ENCODE peak calls at places on chromosome 21, in ten cellular contexts. One of them, this sample, is unnamed.

GRCh38 chr21:17988038-17988437 is 168.9 kb upstream of the C21orf91 start:
- DNase-seq in heart left ventricle: no peak
- DNase-seq in caudate nucleus: no peak
- DNase-seq in nucleus accumbens: no peak
- DNase-seq in neural progenitor cell: no peak
- DNase-seq in T-helper 1 cell: no peak
- DNase-seq in anterior cingulate cortex: no peak
- DNase-seq in activated gamma-delta T cell: no peak
- DNase-seq in T-helper 9 cell: no peak
- DNase-seq in Ammon's horn: no peak
- DNase-seq in this sample: no peak

GRCh38 chr21:29885491-29885890 is 54.3 kb downstream of the GRIK1 start:
- DNase-seq in caudate nucleus: no peak
- DNase-seq in anterior cingulate cortex: no peak
- DNase-seq in nucleus accumbens: no peak
- DNase-seq in Ammon's horn: no peak
- DNase-seq in heart left ventricle: no peak
- DNase-seq in T-helper 1 cell: no peak
- DNase-seq in neural progenitor cell: no peak
- DNase-seq in activated gamma-delta T cell: no peak
- DNase-seq in T-helper 9 cell: no peak
- DNase-seq in this sample: no peak

GRCh38 chr21:40176732-40177131 is 309.5 kb downstream of the PCP4 start:
- DNase-seq in T-helper 1 cell: no peak
- DNase-seq in activated gamma-delta T cell: no peak
- DNase-seq in heart left ventricle: no peak
- DNase-seq in caudate nucleus: no peak
- DNase-seq in Ammon's horn: peak; percentile 30
- DNase-seq in nucleus accumbens: no peak
- DNase-seq in anterior cingulate cortex: no peak
- DNase-seq in T-helper 9 cell: no peak
- DNase-seq in neural progenitor cell: peak; percentile 6
- DNase-seq in this sample: no peak

GRCh38 chr21:41643246-41643966 is 123.4 kb downstream of the RIPK4 start:
- DNase-seq in T-helper 1 cell: no peak
- DNase-seq in caudate nucleus: no peak
- DNase-seq in neural progenitor cell: no peak
- DNase-seq in Ammon's horn: no peak
- DNase-seq in T-helper 9 cell: no peak
- DNase-seq in activated gamma-delta T cell: no peak
- DNase-seq in nucleus accumbens: no peak
- DNase-seq in anterior cingulate cortex: no peak
- DNase-seq in heart left ventricle: no peak
- DNase-seq in this sample: no peak

GRCh38 chr21:32253215-32253641 is 25.6 kb downstream of the MIS18A start:
- DNase-seq in activated gamma-delta T cell: no peak
- DNase-seq in heart left ventricle: peak; percentile 66
- DNase-seq in anterior cingulate cortex: no peak
- DNase-seq in nucleus accumbens: no peak
- DNase-seq in T-helper 9 cell: no peak
- DNase-seq in caudate nucleus: no peak
- DNase-seq in Ammon's horn: no peak
- DNase-seq in neural progenitor cell: no peak
- DNase-seq in T-helper 1 cell: no peak
- DNase-seq in this sample: no peak

GRCh38 chr21:42236014-42236413 is 17.1 kb downstream of the ABCG1 start:
- DNase-seq in neural progenitor cell: no peak
- DNase-seq in nucleus accumbens: no peak
- DNase-seq in Ammon's horn: no peak
- DNase-seq in T-helper 1 cell: no peak
- DNase-seq in heart left ventricle: peak; percentile 82
- DNase-seq in T-helper 9 cell: no peak
- DNase-seq in activated gamma-delta T cell: no peak
- DNase-seq in caudate nucleus: no peak
- DNase-seq in anterior cingulate cortex: no peak
- DNase-seq in this sample: no peak

GRCh38 chr21:15018382-15018781 is 46.4 kb downstream of the NRIP1 start:
- DNase-seq in nucleus accumbens: no peak
- DNase-seq in T-helper 1 cell: no peak
- DNase-seq in caudate nucleus: no peak
- DNase-seq in T-helper 9 cell: no peak
- DNase-seq in activated gamma-delta T cell: no peak
- DNase-seq in heart left ventricle: no peak
- DNase-seq in neural progenitor cell: no peak
- DNase-seq in anterior cingulate cortex: no peak
- DNase-seq in Ammon's horn: no peak
- DNase-seq in this sample: no peak

GRCh38 chr21:35677298-35677841 is 383.0 kb downstream of the SETD4 start:
- DNase-seq in nucleus accumbens: no peak
- DNase-seq in anterior cingulate cortex: no peak
- DNase-seq in T-helper 1 cell: no peak
- DNase-seq in Ammon's horn: no peak
- DNase-seq in activated gamma-delta T cell: no peak
- DNase-seq in neural progenitor cell: no peak
- DNase-seq in caudate nucleus: no peak
- DNase-seq in T-helper 9 cell: no peak
- DNase-seq in heart left ventricle: no peak
- DNase-seq in this sample: no peak

GRCh38 chr21:42233067-42233981 is 14.4 kb downstream of the ABCG1 start:
- DNase-seq in heart left ventricle: peak; percentile 89
- DNase-seq in neural progenitor cell: no peak
- DNase-seq in T-helper 1 cell: peak; percentile 82
- DNase-seq in activated gamma-delta T cell: peak; percentile 62
- DNase-seq in nucleus accumbens: no peak
- DNase-seq in anterior cingulate cortex: no peak
- DNase-seq in caudate nucleus: no peak
- DNase-seq in Ammon's horn: peak; percentile 70
- DNase-seq in T-helper 9 cell: peak; percentile 74
- DNase-seq in this sample: peak; percentile 84

GRCh38 chr21:34936874-34937563 is 112.1 kb downstream of the RUNX1 start:
- DNase-seq in Ammon's horn: no peak
- DNase-seq in T-helper 1 cell: no peak
- DNase-seq in T-helper 9 cell: no peak
- DNase-seq in heart left ventricle: no peak
- DNase-seq in neural progenitor cell: no peak
- DNase-seq in activated gamma-delta T cell: no peak
- DNase-seq in caudate nucleus: no peak
- DNase-seq in nucleus accumbens: no peak
- DNase-seq in anterior cingulate cortex: no peak
- DNase-seq in this sample: no peak

GRCh38 chr21:28436286-28436932 is 556.3 kb downstream of the LTN1 start:
- DNase-seq in neural progenitor cell: no peak
- DNase-seq in Ammon's horn: no peak
- DNase-seq in nucleus accumbens: no peak
- DNase-seq in heart left ventricle: no peak
- DNase-seq in caudate nucleus: no peak
- DNase-seq in anterior cingulate cortex: no peak
- DNase-seq in T-helper 9 cell: no peak
- DNase-seq in activated gamma-delta T cell: no peak
- DNase-seq in T-helper 1 cell: no peak
- DNase-seq in this sample: no peak

GRCh38 chr21:14889080-14889805 is 175.6 kb downstream of the NRIP1 start:
- DNase-seq in neural progenitor cell: no peak
- DNase-seq in T-helper 9 cell: no peak
- DNase-seq in caudate nucleus: no peak
- DNase-seq in heart left ventricle: no peak
- DNase-seq in anterior cingulate cortex: no peak
- DNase-seq in T-helper 1 cell: no peak
- DNase-seq in Ammon's horn: no peak
- DNase-seq in nucleus accumbens: no peak
- DNase-seq in activated gamma-delta T cell: no peak
- DNase-seq in this sample: no peak

GRCh38 chr21:35651166-35651565 is 409.2 kb downstream of the SETD4 start:
- DNase-seq in neural progenitor cell: peak; percentile 7
- DNase-seq in activated gamma-delta T cell: no peak
- DNase-seq in T-helper 9 cell: no peak
- DNase-seq in anterior cingulate cortex: no peak
- DNase-seq in Ammon's horn: no peak
- DNase-seq in heart left ventricle: no peak
- DNase-seq in T-helper 1 cell: no peak
- DNase-seq in nucleus accumbens: no peak
- DNase-seq in caudate nucleus: no peak
- DNase-seq in this sample: no peak

GRCh38 chr21:16891821-16892220 is 621.0 kb upstream of the CXADR start:
- DNase-seq in T-helper 9 cell: no peak
- DNase-seq in nucleus accumbens: no peak
- DNase-seq in activated gamma-delta T cell: no peak
- DNase-seq in neural progenitor cell: no peak
- DNase-seq in anterior cingulate cortex: no peak
- DNase-seq in T-helper 1 cell: no peak
- DNase-seq in caudate nucleus: no peak
- DNase-seq in Ammon's horn: peak; percentile 17
- DNase-seq in heart left ventricle: no peak
- DNase-seq in this sample: no peak

GRCh38 chr21:45818904-45819285 is 162.7 kb upstream of the COL6A1 start:
- DNase-seq in nucleus accumbens: no peak
- DNase-seq in Ammon's horn: no peak
- DNase-seq in activated gamma-delta T cell: no peak
- DNase-seq in neural progenitor cell: no peak
- DNase-seq in T-helper 1 cell: no peak
- DNase-seq in caudate nucleus: no peak
- DNase-seq in heart left ventricle: no peak
- DNase-seq in T-helper 9 cell: no peak
- DNase-seq in anterior cingulate cortex: no peak
- DNase-seq in this sample: no peak

GRCh38 chr21:42850866-42851391 is 28.4 kb downstream of the WDR4 start:
- DNase-seq in activated gamma-delta T cell: no peak
- DNase-seq in Ammon's horn: no peak
- DNase-seq in heart left ventricle: no peak
- DNase-seq in nucleus accumbens: no peak
- DNase-seq in T-helper 1 cell: no peak
- DNase-seq in anterior cingulate cortex: no peak
- DNase-seq in neural progenitor cell: peak; percentile 30
- DNase-seq in caudate nucleus: no peak
- DNase-seq in T-helper 9 cell: no peak
- DNase-seq in this sample: no peak

GRCh38 chr21:33443174-33443573 is 36.6 kb downstream of the TMEM50B start:
- DNase-seq in anterior cingulate cortex: no peak
- DNase-seq in heart left ventricle: no peak
- DNase-seq in neural progenitor cell: no peak
- DNase-seq in caudate nucleus: no peak
- DNase-seq in nucleus accumbens: no peak
- DNase-seq in activated gamma-delta T cell: no peak
- DNase-seq in T-helper 9 cell: no peak
- DNase-seq in Ammon's horn: no peak
- DNase-seq in T-helper 1 cell: no peak
- DNase-seq in this sample: no peak

GRCh38 chr21:43209575-43210453 is 41.0 kb downstream of the CRYAA start:
- DNase-seq in anterior cingulate cortex: no peak
- DNase-seq in activated gamma-delta T cell: no peak
- DNase-seq in Ammon's horn: no peak
- DNase-seq in nucleus accumbens: no peak
- DNase-seq in caudate nucleus: no peak
- DNase-seq in neural progenitor cell: no peak
- DNase-seq in T-helper 9 cell: no peak
- DNase-seq in T-helper 1 cell: no peak
- DNase-seq in heart left ventricle: no peak
- DNase-seq in this sample: no peak

GRCh38 chr21:44456207-44456914 is 1.1 kb downstream of the LRRC3 start:
- DNase-seq in activated gamma-delta T cell: no peak
- DNase-seq in caudate nucleus: no peak
- DNase-seq in T-helper 9 cell: no peak
- DNase-seq in T-helper 1 cell: no peak
- DNase-seq in anterior cingulate cortex: no peak
- DNase-seq in Ammon's horn: no peak
- DNase-seq in neural progenitor cell: no peak
- DNase-seq in heart left ventricle: no peak
- DNase-seq in nucleus accumbens: no peak
- DNase-seq in this sample: no peak

This sample was measured in effector memory CD8-positive, alpha-beta T cell.